ENCODE peak calls at places on chromosomes 4 and X, in five cellular contexts. A is K562, V is H1, L is GM12891, F is GM12878. H is an unnamed sample.

GRCh38 chr4:165738571-165738970 is 134.5 kb upstream of the TLL1 start:
- DNase-seq in A (no peak), V (no peak), L (no peak), F (no peak), H (no peak)

GRCh38 chr4:98938386-98938785 is 9.5 kb upstream of the EIF4E start:
- DNase-seq in A (no peak), V (no peak), L (no peak), F (no peak), H (no peak)

GRCh38 chr4:156006192-156006591 is 52.5 kb upstream of the CTSO start:
- DNase-seq in A (no peak), V (no peak), L (no peak), F (no peak), H (no peak)

GRCh38 chrX:154317391-154318000 is 21.9 kb downstream of the TKTL1 start:
- DNase-seq in A (peak; percentile 31), V (peak; percentile 58), L (no peak), F (no peak), H (no peak)

GRCh38 chr4:64146030-64146429 is 263.2 kb downstream of the TECRL start:
- DNase-seq in A (no peak), V (no peak), L (no peak), F (no peak), H (no peak)

GRCh38 chr4:183012862-183013855 is 85.9 kb upstream of the WWC2 start:
- DNase-seq in A (no peak), V (peak; percentile 54), L (no peak), F (no peak), H (no peak)

GRCh38 chr4:147760176-147760575 is 28.3 kb downstream of the ARHGAP10 start:
- DNase-seq in A (no peak), V (no peak), L (no peak), F (no peak), H (no peak)

GRCh38 chr4:110184124-110184790 is 14.2 kb downstream of the ELOVL6 start:
- DNase-seq in A (no peak), V (no peak), L (no peak), F (no peak), H (no peak)

GRCh38 chrX:4570141-4570540 is 856.7 kb upstream of the PRKX start:
- DNase-seq in A (no peak), V (no peak), L (no peak), F (no peak), H (no peak)

GRCh38 chrX:107731831-107732502 is 43.6 kb downstream of the TSC22D3 start:
- DNase-seq in A (peak; percentile 72), V (no peak), L (no peak), F (no peak), H (no peak)

GRCh38 chr4:114924311-114924710 is 189.1 kb downstream of the NDST4 start:
- DNase-seq in A (no peak), V (no peak), L (no peak), F (no peak), H (no peak)

GRCh38 chrX:104343408-104344129 is 88.8 kb upstream of the ESX1 start:
- DNase-seq in A (peak; percentile 23), V (peak; percentile 70), L (no peak), F (peak; percentile 7), H (no peak)

GRCh38 chr4:172344266-172344772 is 531.1 kb downstream of the GALNTL6 start:
- DNase-seq in A (no peak), V (no peak), L (no peak), F (no peak), H (no peak)

GRCh38 chrX:123036401-123036800 is 147.7 kb upstream of the GRIA3 start:
- DNase-seq in A (no peak), V (no peak), L (no peak), F (no peak), H (no peak)

GRCh38 chrX:153494061-153494460 is 719 bp upstream of the BGN start:
- DNase-seq in A (no peak), V (no peak), L (no peak), F (no peak), H (no peak)

GRCh38 chrX:110420771-110421498 is 62.3 kb downstream of the RTL9 start:
- DNase-seq in A (no peak), V (no peak), L (no peak), F (no peak), H (no peak)

GRCh38 chr4:82898322-82899243 is 2.0 kb upstream of the THAP9 start:
- DNase-seq in A (no peak), V (no peak), L (no peak), F (no peak), H (no peak)

GRCh38 chrX:70494441-70494840 is 49.8 kb downstream of the DLG3 start:
- DNase-seq in A (no peak), V (no peak), L (no peak), F (no peak), H (no peak)

GRCh38 chr4:151045907-151046306 is 30.8 kb upstream of the LRBA start:
- DNase-seq in A (peak; percentile 26), V (peak; percentile 52), L (no peak), F (no peak), H (no peak)

GRCh38 chr4:123941306-123941705 is 544.7 kb downstream of the SPRY1 start:
- DNase-seq in A (no peak), V (no peak), L (no peak), F (no peak), H (no peak)

GRCh38 chr4:55355555-55355954 is 9.5 kb downstream of the SRD5A3 start:
- DNase-seq in A (no peak), V (peak; percentile 22), L (no peak), F (no peak), H (no peak)

GRCh38 chr4:54213812-54214211 is 15.3 kb upstream of the PDGFRA start:
- DNase-seq in A (no peak), V (no peak), L (no peak), F (no peak), H (no peak)

GRCh38 chrX:104913348-104913747 is 307.1 kb downstream of the TEX13A start:
- DNase-seq in A (peak; percentile 6), V (no peak), L (no peak), F (no peak), H (no peak)

GRCh38 chrX:10579018-10579752 is 41.2 kb downstream of the MID1 start:
- DNase-seq in A (no peak), V (no peak), L (no peak), F (no peak), H (no peak)

GRCh38 chrX:150926304-150926703 is 27.8 kb upstream of the CD99L2 start:
- DNase-seq in A (no peak), V (no peak), L (no peak), F (no peak), H (no peak)

GRCh38 chr4:141849778-141850177 is 213.4 kb downstream of the IL15 start:
- DNase-seq in A (no peak), V (no peak), L (no peak), F (no peak), H (no peak)

GRCh38 chrX:136725446-136726104 is 55.2 kb downstream of the ARHGEF6 start:
- DNase-seq in A (no peak), V (no peak), L (no peak), F (no peak), H (no peak)

GRCh38 chr4:79652232-79652631 is 244.2 kb upstream of the GK2 start:
- DNase-seq in A (no peak), V (no peak), L (no peak), F (no peak), H (no peak)

GRCh38 chr4:1720163-1720983 is 750 bp downstream of the TMEM129 start:
- DNase-seq in A (peak; percentile 60), V (peak; percentile 69), L (no peak), F (no peak), H (no peak)

GRCh38 chrX:103309860-103310591 is 764 bp downstream of the BEX2 start:
- DNase-seq in A (no peak), V (no peak), L (no peak), F (no peak), H (no peak)

GRCh38 chrX:118216488-118216887 is 99.9 kb upstream of the KLHL13 start:
- DNase-seq in A (no peak), V (no peak), L (no peak), F (no peak), H (no peak)

GRCh38 chrX:9420513-9420912 is 44.3 kb upstream of the TBL1X start:
- DNase-seq in A (no peak), V (no peak), L (no peak), F (no peak), H (no peak)

GRCh38 chrX:115388879-115389278 is 99.4 kb downstream of the LUZP4 start:
- DNase-seq in A (no peak), V (no peak), L (no peak), F (no peak), H (no peak)

GRCh38 chrX:115387327-115387726 is 97.8 kb downstream of the LUZP4 start:
- DNase-seq in A (no peak), V (no peak), L (no peak), F (no peak), H (no peak)

GRCh38 chrX:115392871-115393270 is 103.4 kb downstream of the LUZP4 start:
- DNase-seq in A (no peak), V (no peak), L (no peak), F (no peak), H (no peak)

GRCh38 chrX:115392031-115392430 is 102.5 kb downstream of the LUZP4 start:
- DNase-seq in A (no peak), V (no peak), L (no peak), F (no peak), H (no peak)

GRCh38 chrX:115393271-115393670 is 103.8 kb downstream of the LUZP4 start:
- DNase-seq in A (no peak), V (no peak), L (no peak), F (no peak), H (no peak)
- TF ChIP-seq TAF1 in A (no peak), V (no peak), L (no peak), F (no peak), H (no peak)

GRCh38 chr4:173516621-173517612 is 13.1 kb downstream of the HAND2 start:
- DNase-seq in A (no peak), V (peak; percentile 74), L (no peak), F (no peak), H (no peak)
- TF ChIP-seq POLR2A in A (no peak), V (no peak), L (no peak), F (no peak), H (no peak)

DNA sequence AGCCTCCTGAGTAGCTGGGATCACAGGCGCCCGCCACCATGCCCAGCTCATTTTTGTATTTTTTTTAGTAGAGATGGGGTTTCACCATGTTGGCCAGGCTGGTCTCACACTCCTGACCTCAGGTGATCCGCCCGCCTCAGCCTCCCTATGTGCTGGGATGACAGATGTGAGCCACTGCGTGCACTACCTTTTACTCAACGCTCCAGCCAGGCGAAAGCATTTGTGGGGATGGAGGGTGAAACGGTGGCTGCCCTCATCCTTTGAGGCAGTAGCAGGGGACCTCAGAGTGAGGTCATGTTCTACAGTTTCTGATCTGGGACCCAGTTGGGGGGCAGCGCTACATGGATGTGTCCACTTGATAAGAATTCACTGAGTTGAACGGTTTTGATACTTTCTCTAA is 65.8 kb upstream of the GPR78 start:
- DNase-seq in A (no peak), V (no peak), L (no peak), F (no peak), H (no peak)
- TF ChIP-seq POLR2AphosphoS5 in A (no peak), V (no peak), L (no peak), F (no peak), H (no peak)

DNA sequence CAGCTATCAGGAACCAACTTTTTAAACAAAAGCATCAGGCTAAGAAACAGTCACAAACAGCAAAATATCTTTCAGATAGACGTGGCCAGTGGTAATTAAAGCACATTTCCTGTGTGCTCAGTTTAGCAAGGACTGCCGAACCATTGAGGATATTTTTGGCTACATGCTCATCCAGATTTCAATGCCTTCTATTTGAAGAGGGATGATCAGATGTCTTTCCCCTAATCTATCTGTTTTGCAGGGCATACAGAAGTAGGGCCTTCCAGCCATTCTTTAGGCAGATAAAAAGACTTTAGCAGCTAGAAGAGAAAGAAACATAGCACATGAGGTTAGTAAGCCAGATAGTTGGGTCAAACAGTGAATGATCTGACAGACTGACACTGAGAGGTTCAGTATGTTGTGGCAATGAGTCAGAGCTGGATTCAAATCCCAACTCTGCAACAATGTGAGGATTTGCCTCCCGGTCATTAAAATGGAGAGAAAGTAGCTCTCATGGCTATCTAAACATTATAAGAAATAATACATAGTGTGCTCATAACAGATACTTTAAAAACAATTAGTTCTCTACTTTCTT is 100.0 kb upstream of the PRKG2 start:
- DNase-seq in A (no peak), V (no peak), L (no peak), F (no peak), H (no peak)
- TF ChIP-seq TAF1 in A (no peak), V (no peak), L (no peak), F (no peak), H (no peak)

H was measured in GM12892.